ENCODE peak calls at places on chromosomes 12 and 14, in five cellular contexts. G is heart left ventricle, P is breast epithelium, X is tibial artery, W is stomach. K is an unnamed sample.

GRCh38 chr14:55979096-55979495 is 139.1 kb upstream of the PELI2 start:
- DNase-seq in G (no peak), P (no peak), X (no peak), W (no peak), K (no peak)

GRCh38 chr12:101231626-101232025 is 21.6 kb upstream of the SLC5A8 start:
- DNase-seq in G (no peak), P (no peak), X (no peak), W (no peak), K (no peak)

GRCh38 chr14:33280646-33281045 is 342.0 kb downstream of the NPAS3 start:
- DNase-seq in G (no peak), P (no peak), X (no peak), W (no peak), K (no peak)

GRCh38 chr14:53432378-53432802 is 279.3 kb upstream of the DDHD1 start:
- DNase-seq in G (no peak), P (no peak), X (no peak), W (no peak), K (peak; percentile 42)

GRCh38 chr14:96249016-96249415 is 7.0 kb upstream of the BDKRB1 start:
- DNase-seq in G (no peak), P (no peak), X (no peak), W (no peak), K (no peak)

GRCh38 chr12:31215521-31216232 is 110.3 kb downstream of the SINHCAF start:
- DNase-seq in G (no peak), P (no peak), X (no peak), W (no peak), K (no peak)

GRCh38 chr12:108399514-108399913 is 60.4 kb upstream of the CMKLR1 start:
- DNase-seq in G (no peak), P (no peak), X (no peak), W (no peak), K (no peak)

GRCh38 chr12:101042211-101042610 is 167.8 kb downstream of the SLC5A8 start:
- DNase-seq in G (no peak), P (no peak), X (no peak), W (no peak), K (no peak)

GRCh38 chr14:24965578-24965933 is 84.4 kb downstream of the STXBP6 start:
- DNase-seq in G (no peak), P (no peak), X (no peak), W (no peak), K (no peak)

GRCh38 chr12:53508534-53509199 is 1.4 kb upstream of the NPFF start:
- DNase-seq in G (peak; percentile 88), P (peak; percentile 82), X (peak; percentile 90), W (peak; percentile 90), K (peak; percentile 86)

GRCh38 chr14:100039903-100040302 is 25.3 kb upstream of the EVL start:
- DNase-seq in G (no peak), P (no peak), X (no peak), W (no peak), K (no peak)

GRCh38 chr14:36852853-36853634 is 191.4 kb downstream of the PAX9 start:
- DNase-seq in G (peak; percentile 52), P (no peak), X (no peak), W (no peak), K (no peak)

GRCh38 chr14:35287481-35288013 is 4.6 kb upstream of the PSMA6 start:
- DNase-seq in G (no peak), P (no peak), X (no peak), W (peak; percentile 59), K (peak; percentile 52)

GRCh38 chr14:106879241-106879640 is 1352.9 kb downstream of the TMEM121 start:
- DNase-seq in G (no peak), P (no peak), X (no peak), W (peak; percentile 63), K (peak; percentile 70)

GRCh38 chr14:49865431-49865859 is 12.9 kb upstream of the NEMF start:
- DNase-seq in G (peak; percentile 86), P (peak; percentile 78), X (peak; percentile 84), W (peak; percentile 86), K (peak; percentile 81)

GRCh38 chr12:9084417-9084816 is 31.3 kb downstream of the A2M start:
- DNase-seq in G (no peak), P (no peak), X (no peak), W (no peak), K (no peak)

GRCh38 chr12:58533652-58534051 is 386.7 kb downstream of the LRIG3 start:
- DNase-seq in G (no peak), P (no peak), X (no peak), W (no peak), K (no peak)

GRCh38 chr14:53951661-53952265 is 4.9 kb downstream of the BMP4 start:
- DNase-seq in G (no peak), P (no peak), X (no peak), W (no peak), K (no peak)

GRCh38 chr12:122226366-122227222 is 742 bp upstream of the DIABLO start:
- DNase-seq in G (no peak), P (no peak), X (no peak), W (no peak), K (no peak)

GRCh38 chr14:88036422-88036821 is 31.5 kb downstream of the GPR65 start:
- DNase-seq in G (no peak), P (no peak), X (no peak), W (no peak), K (no peak)

GRCh38 chr12:124940393-124941169 is 26.1 kb upstream of the UBC start:
- DNase-seq in G (peak; percentile 94), P (peak; percentile 93), X (peak; percentile 94), W (peak; percentile 89), K (peak; percentile 91)

GRCh38 chr14:99688629-99689028 is 4.5 kb downstream of the CYP46A1 start:
- DNase-seq in G (no peak), P (no peak), X (no peak), W (no peak), K (no peak)

GRCh38 chr12:120662879-120663278 is 22.5 kb downstream of the CABP1 start:
- DNase-seq in G (no peak), P (no peak), X (no peak), W (no peak), K (no peak)

GRCh38 chr12:30694412-30694955 is 1.2 kb downstream of the IPO8 start:
- DNase-seq in G (no peak), P (no peak), X (no peak), W (no peak), K (no peak)

GRCh38 chr12:98745578-98746391 is 100.7 kb downstream of the APAF1 start:
- DNase-seq in G (no peak), P (no peak), X (no peak), W (no peak), K (no peak)

GRCh38 chr14:89359477-89360222 is 57.4 kb downstream of the FOXN3 start:
- DNase-seq in G (no peak), P (no peak), X (peak; percentile 91), W (no peak), K (no peak)

GRCh38 chr12:95318071-95318545 is 100.5 kb downstream of the VEZT start:
- DNase-seq in G (no peak), P (no peak), X (no peak), W (no peak), K (no peak)

GRCh38 chr12:42394429-42394828 is 68.5 kb downstream of the PPHLN1 start:
- DNase-seq in G (no peak), P (no peak), X (no peak), W (no peak), K (no peak)

GRCh38 chr12:116179384-116179783 is 98.1 kb downstream of the MED13L start:
- DNase-seq in G (no peak), P (no peak), X (no peak), W (no peak), K (no peak)

GRCh38 chr12:128353271-128353670 is 86.3 kb downstream of the TMEM132C start:
- DNase-seq in G (no peak), P (no peak), X (no peak), W (no peak), K (no peak)

DNA sequence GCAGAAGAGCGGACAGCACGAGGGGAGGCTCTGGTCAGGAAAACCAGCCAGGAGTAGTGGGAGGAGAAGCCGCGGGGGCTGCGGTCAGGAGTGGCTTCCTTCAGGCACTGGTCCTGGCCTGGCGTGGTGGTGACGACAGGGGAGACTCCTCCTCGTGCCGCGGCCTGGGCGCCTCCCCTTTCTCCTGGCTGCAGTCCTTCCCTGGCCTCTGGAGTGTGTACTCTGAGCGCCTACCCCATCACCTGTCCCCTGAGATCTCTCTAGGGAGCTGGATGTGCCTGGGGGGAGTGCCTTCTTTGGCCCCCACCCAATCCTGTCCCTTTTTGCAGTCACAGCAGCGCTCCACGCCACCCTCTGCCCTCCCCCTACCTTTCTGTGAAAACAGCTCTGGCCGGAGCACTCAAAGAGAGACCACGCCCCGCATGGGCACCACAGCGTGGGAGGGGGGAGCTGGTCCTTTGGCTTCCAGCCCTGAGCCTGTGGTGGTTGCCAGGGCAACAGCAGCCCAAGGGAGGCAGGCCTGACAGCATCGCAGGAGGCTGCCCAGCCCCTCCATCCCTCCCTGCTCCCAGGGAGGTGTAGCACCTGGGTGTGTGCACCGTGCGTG is 125.9 kb downstream of the CALM1 start:
- DNase-seq in G (no peak), P (peak; percentile 72), X (peak; percentile 93), W (peak; percentile 67), K (no peak)
- H3K4me1 ChIP-seq in G (peaks cover 30% of the 10 kb centered on the region), P (peaks cover 4% of the 10 kb centered on the region), X (peaks cover 6% of the 10 kb centered on the region), W (peaks cover 58% of the 10 kb centered on the region), K (no peaks in the 10 kb centered on the region)

DNA sequence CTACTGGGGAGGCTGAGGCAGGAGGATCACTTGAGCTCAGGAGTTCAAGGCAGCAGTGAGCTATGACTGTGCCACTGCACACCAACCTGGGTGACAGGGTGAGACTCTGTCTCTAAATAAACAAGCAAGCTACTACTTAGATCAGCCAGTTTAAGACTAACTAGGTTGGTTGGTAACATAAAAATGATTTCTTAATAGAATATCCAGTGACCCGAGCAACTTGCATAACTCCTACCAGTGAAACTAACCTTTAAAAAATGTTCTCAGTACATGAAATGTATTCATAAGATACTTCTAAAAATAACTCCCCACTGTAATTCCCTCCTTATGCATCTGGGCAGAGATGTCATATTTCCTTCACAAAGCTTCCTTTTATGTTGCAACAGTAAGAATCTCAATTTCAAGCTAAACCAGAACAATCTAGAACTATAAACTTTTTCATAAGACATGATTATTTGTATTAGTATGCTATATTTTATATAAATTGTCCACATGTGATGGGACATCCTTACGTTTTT is 15.8 kb downstream of the TAOK3 start:
- DNase-seq in G (no peak), P (no peak), X (no peak), W (no peak), K (no peak)
- H3K4me1 ChIP-seq in G (peaks cover 8% of the 10 kb centered on the region), P (no peaks in the 10 kb centered on the region), X (no peaks in the 10 kb centered on the region), W (peaks cover 65% of the 10 kb centered on the region), K (peaks cover 44% of the 10 kb centered on the region)

DNA sequence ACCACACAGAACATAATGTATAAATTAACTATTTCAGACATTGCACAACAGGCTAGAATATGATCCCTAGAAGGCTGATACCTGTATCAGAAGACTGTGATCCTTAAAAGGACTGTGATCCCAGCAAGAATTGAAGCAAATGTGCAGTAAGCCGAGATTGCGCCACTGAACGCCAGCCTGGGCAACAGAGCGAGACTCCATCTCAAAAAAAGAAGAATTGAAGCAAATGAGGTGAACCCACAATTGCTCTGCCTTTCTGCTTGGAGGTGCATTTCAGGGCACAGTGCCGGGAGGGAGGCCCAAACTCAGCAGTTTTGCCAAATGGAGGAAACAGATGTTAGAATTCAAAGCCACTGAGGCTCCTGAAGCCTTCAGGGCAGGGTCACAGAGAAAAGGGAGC is 61.2 kb upstream of the COCH start:
- DNase-seq in G (no peak), P (no peak), X (no peak), W (no peak), K (no peak)
- H3K4me1 ChIP-seq in G (no peaks in the 10 kb centered on the region), P (no peaks in the 10 kb centered on the region), X (no peaks in the 10 kb centered on the region), W (no peaks in the 10 kb centered on the region), K (no peaks in the 10 kb centered on the region)

DNA sequence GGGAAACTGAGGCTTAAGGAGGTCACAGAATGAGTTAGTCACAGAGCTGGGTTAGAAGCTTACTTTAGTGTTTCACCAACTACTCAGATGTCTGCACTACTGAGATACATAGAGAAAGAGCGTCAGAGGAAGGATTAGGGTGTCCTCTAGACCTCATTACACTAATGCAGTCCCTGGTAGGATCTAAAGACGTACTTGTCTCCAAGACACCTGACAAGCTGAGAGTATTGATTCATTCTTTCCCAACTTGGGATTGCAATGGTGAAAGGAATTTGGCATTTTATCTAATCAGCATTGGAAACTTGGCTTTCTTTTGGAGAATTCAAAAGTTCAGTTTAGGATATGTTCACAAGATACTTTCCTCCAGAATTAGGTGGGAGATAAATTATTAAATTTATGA is 402.1 kb downstream of the ZFP36L1 start:
- DNase-seq in G (no peak), P (no peak), X (no peak), W (no peak), K (no peak)
- H3K4me1 ChIP-seq in G (peaks cover under 1% of the 10 kb centered on the region), P (peaks cover 10% of the 10 kb centered on the region), X (no peaks in the 10 kb centered on the region), W (peaks cover 58% of the 10 kb centered on the region), K (no peaks in the 10 kb centered on the region)